ENCODE peak calls at places on chromosomes 16 and 17, in five cellular contexts. One of them, this sample, is unnamed.

GRCh38 chr17:79904865-79905264 is 65.6 kb upstream of the CBX4 start:
- DNase-seq in Kasumi-1: no peak
- DNase-seq in mucosa of gallbladder: no peak
- DNase-seq in head of caudate nucleus: no peak
- DNase-seq in cardiac fibroblast: no peak
- DNase-seq in this sample: no peak

GRCh38 chr16:21611546-21612384 is 12.4 kb downstream of the METTL9 start:
- DNase-seq in Kasumi-1: no peak
- DNase-seq in mucosa of gallbladder: no peak
- DNase-seq in head of caudate nucleus: no peak
- DNase-seq in cardiac fibroblast: peak; percentile 24
- DNase-seq in this sample: no peak

GRCh38 chr17:17525956-17526355 is 29.8 kb upstream of the RASD1 start:
- DNase-seq in Kasumi-1: no peak
- DNase-seq in mucosa of gallbladder: no peak
- DNase-seq in head of caudate nucleus: no peak
- DNase-seq in cardiac fibroblast: no peak
- DNase-seq in this sample: no peak

GRCh38 chr17:37131064-37131463 is 182.3 kb downstream of the AATF start:
- DNase-seq in Kasumi-1: no peak
- DNase-seq in mucosa of gallbladder: no peak
- DNase-seq in head of caudate nucleus: no peak
- DNase-seq in cardiac fibroblast: peak; percentile 39
- DNase-seq in this sample: no peak

GRCh38 chr17:80291691-80292487 is 31.2 kb downstream of the RNF213 start:
- DNase-seq in Kasumi-1: no peak
- DNase-seq in mucosa of gallbladder: no peak
- DNase-seq in head of caudate nucleus: no peak
- DNase-seq in cardiac fibroblast: no peak
- DNase-seq in this sample: no peak

GRCh38 chr17:41176744-41177387 is 1.2 kb downstream of the KRTAP4-2 start:
- DNase-seq in Kasumi-1: no peak
- DNase-seq in mucosa of gallbladder: no peak
- DNase-seq in head of caudate nucleus: no peak
- DNase-seq in cardiac fibroblast: no peak
- DNase-seq in this sample: no peak

GRCh38 chr17:3603119-3603869 is 5.9 kb downstream of the TRPV1 start:
- DNase-seq in Kasumi-1: no peak
- DNase-seq in mucosa of gallbladder: no peak
- DNase-seq in head of caudate nucleus: no peak
- DNase-seq in cardiac fibroblast: peak; percentile 56
- DNase-seq in this sample: no peak

GRCh38 chr17:67842648-67843047 is 17.3 kb downstream of the BPTF start:
- DNase-seq in Kasumi-1: no peak
- DNase-seq in mucosa of gallbladder: no peak
- DNase-seq in head of caudate nucleus: no peak
- DNase-seq in cardiac fibroblast: no peak
- DNase-seq in this sample: no peak

GRCh38 chr16:47143677-47144558 is at the start of gene NETO2:
- DNase-seq in Kasumi-1: peak; percentile 77
- DNase-seq in mucosa of gallbladder: peak; percentile 55
- DNase-seq in head of caudate nucleus: peak; percentile 11
- DNase-seq in cardiac fibroblast: peak; percentile 63
- DNase-seq in this sample: no peak

GRCh38 chr17:68909066-68909465 is 46.1 kb downstream of the ABCA8 start:
- DNase-seq in Kasumi-1: peak; percentile 98
- DNase-seq in mucosa of gallbladder: peak; percentile 46
- DNase-seq in head of caudate nucleus: no peak
- DNase-seq in cardiac fibroblast: peak; percentile 94
- DNase-seq in this sample: peak; percentile 77

GRCh38 chr17:9071921-9072503 is 50.7 kb downstream of the NTN1 start:
- DNase-seq in Kasumi-1: no peak
- DNase-seq in mucosa of gallbladder: no peak
- DNase-seq in head of caudate nucleus: no peak
- DNase-seq in cardiac fibroblast: no peak
- DNase-seq in this sample: no peak

GRCh38 chr17:53148058-53148457 is 674.7 kb upstream of the KIF2B start:
- DNase-seq in Kasumi-1: no peak
- DNase-seq in mucosa of gallbladder: no peak
- DNase-seq in head of caudate nucleus: no peak
- DNase-seq in cardiac fibroblast: no peak
- DNase-seq in this sample: no peak

GRCh38 chr16:50202926-50203624 is 50.0 kb downstream of the TENT4B start:
- DNase-seq in Kasumi-1: no peak
- DNase-seq in mucosa of gallbladder: peak; percentile 32
- DNase-seq in head of caudate nucleus: no peak
- DNase-seq in cardiac fibroblast: peak; percentile 93
- DNase-seq in this sample: no peak

GRCh38 chr17:63987616-63988478 is 10.3 kb upstream of the PRR29 start:
- DNase-seq in Kasumi-1: no peak
- DNase-seq in mucosa of gallbladder: no peak
- DNase-seq in head of caudate nucleus: no peak
- DNase-seq in cardiac fibroblast: no peak
- DNase-seq in this sample: no peak

GRCh38 chr17:67891481-67892119 is 66.3 kb downstream of the BPTF start:
- DNase-seq in Kasumi-1: no peak
- DNase-seq in mucosa of gallbladder: no peak
- DNase-seq in head of caudate nucleus: no peak
- DNase-seq in cardiac fibroblast: peak; percentile 61
- DNase-seq in this sample: no peak

GRCh38 chr16:1923299-1924034 is 5.3 kb upstream of the HS3ST6 start:
- DNase-seq in Kasumi-1: no peak
- DNase-seq in mucosa of gallbladder: no peak
- DNase-seq in head of caudate nucleus: no peak
- DNase-seq in cardiac fibroblast: peak; percentile 49
- DNase-seq in this sample: no peak